ENCODE peak calls at places on chromosome 13, in four cellular contexts. One of them, this sample, is unnamed.

GRCh38 chr13:67493835-67494234 is 263.7 kb upstream of the PCDH9 start:
- DNase-seq in HCT116: no peak
- DNase-seq in left lung: no peak
- DNase-seq in body of pancreas: no peak
- DNase-seq in this sample: no peak

GRCh38 chr13:112702983-112703379 is 13.1 kb downstream of the ATP11A start:
- DNase-seq in left lung: peak
- DNase-seq in body of pancreas: no peak
- DNase-seq in HCT116: no peak
- DNase-seq in this sample: no peak

GRCh38 chr13:101205408-101205807 is 210.9 kb downstream of the NALCN start:
- DNase-seq in body of pancreas: no peak
- DNase-seq in left lung: no peak
- DNase-seq in HCT116: no peak
- DNase-seq in this sample: no peak

GRCh38 chr13:100662470-100663211 is 12.0 kb downstream of the TMTC4 start:
- DNase-seq in body of pancreas: no peak
- DNase-seq in left lung: no peak
- DNase-seq in HCT116: no peak
- DNase-seq in this sample: no peak

GRCh38 chr13:69947577-69947976 is 160.0 kb upstream of the ATXN8OS start:
- DNase-seq in HCT116: no peak
- DNase-seq in body of pancreas: no peak
- DNase-seq in left lung: no peak
- DNase-seq in this sample: no peak

GRCh38 chr13:79387853-79388252 is 18.2 kb downstream of the RBM26 start:
- DNase-seq in left lung: no peak
- DNase-seq in HCT116: no peak
- DNase-seq in body of pancreas: no peak
- DNase-seq in this sample: no peak

GRCh38 chr13:33204130-33204927 is 81.2 kb downstream of the STARD13 start:
- DNase-seq in body of pancreas: peak
- DNase-seq in left lung: no peak
- DNase-seq in HCT116: no peak
- DNase-seq in this sample: no peak

GRCh38 chr13:26445092-26445491 is 112.4 kb upstream of the WASF3 start:
- DNase-seq in HCT116: no peak
- DNase-seq in left lung: no peak
- DNase-seq in body of pancreas: no peak
- DNase-seq in this sample: no peak

GRCh38 chr13:73883162-73883561 is 251.0 kb downstream of the KLF12 start:
- DNase-seq in HCT116: no peak
- DNase-seq in body of pancreas: no peak
- DNase-seq in left lung: no peak
- DNase-seq in this sample: no peak
- TF ChIP-seq CTCF in HCT116: no peak
- TF ChIP-seq CTCF in body of pancreas: no peak
- TF ChIP-seq CTCF in left lung: no peak
- TF ChIP-seq CTCF in this sample: no peak

DNA sequence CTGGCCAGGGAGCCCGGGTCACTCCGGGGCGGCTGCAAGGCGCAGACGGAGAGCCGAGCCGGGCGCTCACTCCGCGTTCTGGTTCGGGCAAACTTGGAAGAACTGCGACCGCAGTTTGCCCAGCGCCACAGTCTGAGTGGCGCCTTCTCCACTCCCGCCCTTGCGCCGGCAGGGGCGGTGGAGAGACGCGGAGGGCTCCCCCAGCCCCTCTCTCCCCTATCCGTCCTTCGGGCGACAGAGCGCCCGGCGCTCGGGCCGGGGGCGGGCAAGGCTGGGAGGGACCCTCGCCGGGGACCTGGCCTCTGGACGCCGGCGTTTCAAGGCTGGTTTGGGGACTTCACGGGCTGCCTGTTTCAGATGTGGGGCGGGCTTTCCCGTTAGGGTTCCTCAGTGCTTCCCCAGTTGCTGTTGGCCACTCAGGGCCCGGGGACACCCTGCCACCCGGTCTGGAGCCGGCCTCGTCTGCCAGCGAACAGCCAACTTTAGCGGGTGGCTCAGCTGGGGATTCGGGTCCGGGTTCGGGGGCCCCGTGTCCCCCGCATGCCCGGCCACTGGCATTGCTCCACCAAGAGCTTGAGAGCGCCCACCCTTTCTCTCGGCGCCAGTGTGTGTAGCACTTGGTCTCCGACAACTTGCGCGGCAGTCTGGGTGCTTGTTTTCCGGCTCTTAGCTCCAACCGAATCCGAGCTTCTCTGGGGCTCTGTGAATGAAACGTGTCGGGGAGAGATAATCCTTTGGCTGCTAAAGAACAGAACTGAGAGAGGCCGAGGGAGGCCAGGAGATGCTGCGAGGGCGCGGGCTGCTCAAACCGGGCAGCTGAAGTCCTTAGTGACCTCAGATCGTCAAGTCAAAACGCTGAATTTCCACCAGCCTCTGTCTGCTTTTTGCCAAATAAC is 1.5 kb downstream of the GPC6 start:
- DNase-seq in HCT116: no peak
- DNase-seq in body of pancreas: peak
- DNase-seq in left lung: peak
- DNase-seq in this sample: no peak
- TF ChIP-seq CTCF in HCT116: no peak
- TF ChIP-seq CTCF in body of pancreas: no peak
- TF ChIP-seq CTCF in left lung: peak
- TF ChIP-seq CTCF in this sample: no peak

GRCh38 chr13:71643466-71643865 is 223.5 kb downstream of the DACH1 start:
- DNase-seq in HCT116: no peak
- DNase-seq in body of pancreas: no peak
- DNase-seq in left lung: no peak
- DNase-seq in this sample: no peak
- TF ChIP-seq CTCF in HCT116: no peak
- TF ChIP-seq CTCF in body of pancreas: no peak
- TF ChIP-seq CTCF in left lung: no peak
- TF ChIP-seq CTCF in this sample: no peak

DNA sequence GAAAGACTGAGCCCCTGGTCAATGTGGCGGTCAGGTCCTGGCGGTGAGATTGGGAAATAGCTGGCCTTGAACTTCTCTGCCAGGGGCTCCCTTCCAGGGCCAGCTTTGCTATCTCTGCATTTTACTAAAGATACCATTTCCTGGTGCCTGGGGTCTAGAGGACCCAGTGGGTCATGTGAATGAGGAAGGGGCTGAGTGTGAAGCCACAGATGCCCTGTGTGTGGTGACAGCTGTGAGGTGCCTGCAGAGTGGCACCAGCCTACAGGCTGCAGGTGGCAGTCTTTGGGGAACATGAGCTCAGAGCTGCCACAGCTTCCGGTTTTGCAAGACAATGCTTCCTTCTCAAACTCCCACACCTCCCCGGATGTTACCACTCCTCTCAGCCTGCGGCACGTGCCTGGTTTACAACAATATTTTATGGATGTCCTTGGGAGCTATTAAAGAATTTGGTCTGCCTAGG is 5.2 kb upstream of the MLNR start:
- DNase-seq in HCT116: peak
- DNase-seq in body of pancreas: peak
- DNase-seq in left lung: peak
- DNase-seq in this sample: peak
- TF ChIP-seq CTCF in HCT116: no peak
- TF ChIP-seq CTCF in body of pancreas: no peak
- TF ChIP-seq CTCF in left lung: no peak
- TF ChIP-seq CTCF in this sample: peak

GRCh38 chr13:21894091-21894490 is 223.2 kb downstream of the FGF9 start:
- DNase-seq in left lung: no peak
- DNase-seq in HCT116: no peak
- DNase-seq in body of pancreas: no peak
- DNase-seq in this sample: no peak
- TF ChIP-seq CTCF in left lung: no peak
- TF ChIP-seq CTCF in HCT116: no peak
- TF ChIP-seq CTCF in body of pancreas: no peak
- TF ChIP-seq CTCF in this sample: no peak

DNA sequence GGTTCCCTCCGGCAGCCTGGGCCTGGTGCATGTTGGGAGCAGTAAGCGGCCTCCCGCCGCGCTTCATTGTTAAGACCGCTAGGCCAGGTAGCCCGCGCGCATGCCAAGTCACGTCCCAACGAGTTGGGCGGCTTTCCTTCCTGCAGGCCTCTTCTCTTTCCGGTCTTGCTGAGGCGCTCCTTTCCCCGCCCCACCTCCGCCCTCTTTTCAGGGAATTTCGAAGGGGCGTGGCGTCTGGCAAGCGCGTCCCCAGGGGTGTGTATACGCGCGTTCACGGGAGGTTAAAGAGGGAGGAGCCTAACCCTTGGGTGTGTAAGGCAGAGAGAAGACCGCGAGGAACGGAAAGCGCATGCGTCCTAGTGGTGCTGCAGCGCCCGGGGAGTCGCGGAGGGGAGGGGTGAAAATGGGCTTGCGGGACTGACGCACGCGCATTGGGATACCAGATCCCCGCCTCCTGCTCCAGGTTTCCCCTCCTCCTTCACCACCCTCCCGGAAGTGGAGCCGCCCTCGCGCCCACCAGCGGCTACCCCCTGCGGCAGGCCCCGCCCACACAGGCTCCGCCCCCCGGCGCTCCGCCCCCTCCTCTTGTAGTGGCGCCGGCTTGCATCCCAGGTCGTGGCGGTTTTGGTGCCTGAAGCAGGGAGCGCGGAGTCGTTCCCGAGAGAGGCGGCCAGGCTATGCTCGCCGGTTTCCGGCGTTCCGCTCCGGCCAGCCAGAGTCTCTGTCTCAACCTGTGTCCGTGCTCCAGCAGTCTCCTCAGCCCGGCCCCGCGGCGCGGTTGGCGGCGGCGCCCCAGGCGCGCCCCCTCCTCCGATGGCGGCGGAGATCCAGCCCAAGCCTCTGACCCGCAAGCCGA is at the start of gene WDFY2:
- DNase-seq in left lung: peak
- DNase-seq in HCT116: peak
- DNase-seq in body of pancreas: peak
- DNase-seq in this sample: peak
- TF ChIP-seq CTCF in left lung: no peak
- TF ChIP-seq CTCF in HCT116: no peak
- TF ChIP-seq CTCF in body of pancreas: no peak
- TF ChIP-seq CTCF in this sample: no peak

DNA sequence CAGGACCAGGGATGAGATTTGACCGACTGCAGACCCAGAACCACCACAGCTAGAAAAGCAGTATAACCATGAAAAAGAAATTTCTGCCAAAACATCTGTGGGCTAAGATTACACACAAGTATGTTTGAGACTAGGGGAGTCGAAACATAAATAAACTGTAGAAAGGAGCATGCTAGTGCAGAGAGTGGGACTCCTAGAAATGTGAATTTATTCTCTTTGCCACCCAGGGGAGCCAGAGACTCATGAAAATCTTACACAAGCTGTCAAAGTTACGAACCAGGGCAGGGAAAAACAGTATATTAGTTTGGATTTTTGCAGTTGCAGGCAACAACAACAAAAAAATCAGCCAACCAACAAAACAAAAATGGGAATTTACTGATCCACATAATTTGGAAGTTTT is 12.3 kb upstream of the HSPH1 start:
- DNase-seq in HCT116: no peak
- DNase-seq in left lung: no peak
- DNase-seq in body of pancreas: no peak
- DNase-seq in this sample: no peak
- TF ChIP-seq CTCF in HCT116: no peak
- TF ChIP-seq CTCF in left lung: no peak
- TF ChIP-seq CTCF in body of pancreas: no peak
- TF ChIP-seq CTCF in this sample: no peak

DNA sequence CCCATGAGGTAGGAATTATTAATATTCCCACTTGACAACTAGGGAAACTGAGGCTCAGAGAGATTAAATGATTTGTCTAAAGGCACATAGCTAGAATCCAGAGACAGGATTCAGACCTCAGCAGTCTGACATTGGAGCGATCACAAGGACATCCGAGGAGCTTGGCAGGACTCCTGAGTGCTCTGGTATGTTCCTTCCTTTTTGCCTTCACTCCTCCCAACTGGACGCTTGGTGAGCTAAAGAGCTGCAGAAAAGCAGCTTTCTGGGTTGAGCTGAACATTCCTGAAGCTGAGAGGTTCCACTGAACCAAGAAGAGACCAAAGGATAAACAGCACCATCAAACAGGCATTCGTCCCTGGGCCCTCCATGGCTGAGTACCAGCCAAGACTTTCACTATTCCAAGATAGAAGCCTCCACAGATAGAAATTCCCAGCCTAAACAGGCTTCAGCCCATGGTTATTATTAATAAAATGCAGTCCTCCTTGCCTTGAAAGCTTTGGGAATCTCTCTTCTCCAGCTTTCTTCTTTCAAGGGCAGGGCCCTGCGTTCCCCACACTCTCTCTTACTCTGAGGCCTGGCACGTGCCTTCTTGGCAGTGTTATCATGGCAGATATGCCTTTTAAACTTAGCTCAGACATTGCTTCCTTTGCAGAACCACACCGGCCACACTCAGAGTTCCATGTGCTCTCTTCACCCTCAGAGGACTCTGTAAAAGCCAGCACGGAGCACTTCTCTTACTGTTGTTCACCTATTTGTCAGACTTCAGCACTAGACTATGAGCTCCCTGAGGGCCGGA is 97.1 kb downstream of the CYSLTR2 start:
- DNase-seq in body of pancreas: peak
- DNase-seq in left lung: no peak
- DNase-seq in HCT116: no peak
- DNase-seq in this sample: no peak
- TF ChIP-seq CTCF in body of pancreas: no peak
- TF ChIP-seq CTCF in left lung: no peak
- TF ChIP-seq CTCF in HCT116: no peak
- TF ChIP-seq CTCF in this sample: no peak